ENCODE peak calls at places on chromosomes 12 and 14, in eight cellular contexts. T is effector memory CD8-positive, alpha-beta T cell; C is foreskin keratinocyte; L is germinal center; R is fibroblast of the conjunctiva; N is anterior cingulate cortex; W is hippocampal formation; M is LHCN-M2. O is an unnamed sample.

GRCh38 chr12:54526800-54527630 is 22.4 kb upstream of the PDE1B start:
- DNase-seq in T (peak; percentile 27), C (peak; percentile 9), L (no peak), R (peak; percentile 6), N (peak; percentile 45), W (peak; percentile 11), M (peak; percentile 18), O (peak; percentile 82)

GRCh38 chr12:126936181-126936851 is 1330.7 kb upstream of the TMEM132C start:
- DNase-seq in T (no peak), C (no peak), L (no peak), R (no peak), N (peak; percentile 65), W (peak; percentile 41), M (peak; percentile 65), O (no peak)

GRCh38 chr14:104933721-104934379 is 9.2 kb downstream of the PLD4 start:
- DNase-seq in T (no peak), C (no peak), L (no peak), R (no peak), N (no peak), W (no peak), M (no peak), O (no peak)

GRCh38 chr12:1595026-1595561 is 713 bp upstream of the FBXL14 start:
- DNase-seq in T (no peak), C (no peak), L (no peak), R (no peak), N (no peak), W (no peak), M (no peak), O (peak; percentile 39)

GRCh38 chr14:68405959-68406358 is 386.9 kb downstream of the ZFP36L1 start:
- DNase-seq in T (no peak), C (peak; percentile 84), L (no peak), R (no peak), N (no peak), W (no peak), M (no peak), O (no peak)

GRCh38 chr14:103137721-103138482 is 14.6 kb downstream of the TNFAIP2 start:
- DNase-seq in T (no peak), C (no peak), L (no peak), R (no peak), N (no peak), W (no peak), M (no peak), O (no peak)

GRCh38 chr12:95624544-95624943 is 73.3 kb upstream of the USP44 start:
- DNase-seq in T (no peak), C (no peak), L (no peak), R (no peak), N (no peak), W (no peak), M (no peak), O (peak; percentile 37)

GRCh38 chr14:76613616-76614015 is 147.7 kb upstream of the VASH1 start:
- DNase-seq in T (no peak), C (peak; percentile 61), L (no peak), R (no peak), N (no peak), W (no peak), M (no peak), O (no peak)

GRCh38 chr12:106709068-106709511 is 65.4 kb upstream of the RIC8B start:
- DNase-seq in T (no peak), C (no peak), L (no peak), R (no peak), N (no peak), W (no peak), M (no peak), O (no peak)

GRCh38 chr14:104441275-104442106 is 138.1 kb upstream of the C14orf180 start:
- DNase-seq in T (no peak), C (no peak), L (no peak), R (no peak), N (no peak), W (no peak), M (no peak), O (no peak)

GRCh38 chr12:67069451-67070306 is 199.5 kb upstream of the CAND1 start:
- DNase-seq in T (no peak), C (peak; percentile 54), L (peak; percentile 22), R (no peak), N (peak; percentile 27), W (peak; percentile 13), M (no peak), O (peak; percentile 87)

GRCh38 chr14:61403411-61403810 is 82.0 kb downstream of the PRKCH start:
- DNase-seq in T (peak; percentile 37), C (no peak), L (no peak), R (no peak), N (no peak), W (no peak), M (peak; percentile 7), O (no peak)

GRCh38 chr12:107801150-107801549 is 26.6 kb downstream of the ASCL4 start:
- DNase-seq in T (no peak), C (no peak), L (no peak), R (no peak), N (no peak), W (no peak), M (peak; percentile 2), O (no peak)

GRCh38 chr12:120394483-120395367 is 25.8 kb upstream of the MSI1 start:
- DNase-seq in T (no peak), C (peak; percentile 33), L (no peak), R (no peak), N (no peak), W (no peak), M (no peak), O (peak; percentile 92)

GRCh38 chr12:87376722-87377121 is 652.5 kb downstream of the C12orf50 start:
- DNase-seq in T (no peak), C (peak; percentile 61), L (no peak), R (no peak), N (no peak), W (no peak), M (no peak), O (no peak)

GRCh38 chr14:91284146-91284790 is 39.8 kb upstream of the GPR68 start:
- DNase-seq in T (no peak), C (peak; percentile 68), L (no peak), R (peak; percentile 38), N (no peak), W (no peak), M (peak; percentile 64), O (no peak)

GRCh38 chr12:124150176-124150575 is 144.7 kb upstream of the RFLNA start:
- DNase-seq in T (no peak), C (no peak), L (no peak), R (no peak), N (no peak), W (no peak), M (no peak), O (no peak)

GRCh38 chr12:104793280-104793679 is 164.8 kb downstream of the SLC41A2 start:
- DNase-seq in T (no peak), C (no peak), L (no peak), R (peak; percentile 5), N (no peak), W (no peak), M (peak; percentile 41), O (no peak)

GRCh38 chr14:87088588-87088987 is 904.4 kb downstream of the GALC start:
- DNase-seq in T (no peak), C (no peak), L (no peak), R (no peak), N (no peak), W (no peak), M (no peak), O (no peak)

GRCh38 chr14:84622357-84622756 is 907.6 kb upstream of the FLRT2 start:
- DNase-seq in T (no peak), C (no peak), L (no peak), R (no peak), N (no peak), W (no peak), M (no peak), O (no peak)

GRCh38 chr14:50860478-50861086 is 11.3 kb upstream of the ABHD12B start:
- DNase-seq in T (peak; percentile 93), C (peak; percentile 48), L (peak; percentile 88), R (peak; percentile 78), N (peak; percentile 77), W (peak; percentile 73), M (peak; percentile 82), O (peak; percentile 78)

GRCh38 chr14:63544641-63545234 is 1.6 kb upstream of the PPP2R5E start:
- DNase-seq in T (no peak), C (no peak), L (no peak), R (no peak), N (no peak), W (no peak), M (peak; percentile 42), O (no peak)

GRCh38 chr12:59733200-59733599 is 137.4 kb downstream of the SLC16A7 start:
- DNase-seq in T (no peak), C (no peak), L (no peak), R (no peak), N (no peak), W (no peak), M (no peak), O (no peak)

GRCh38 chr12:93883436-93884154 is 206.4 kb downstream of the CRADD start:
- DNase-seq in T (no peak), C (peak; percentile 68), L (no peak), R (no peak), N (no peak), W (no peak), M (peak; percentile 66), O (no peak)

GRCh38 chr12:83709899-83710298 is 1023.2 kb downstream of the TMTC2 start:
- DNase-seq in T (no peak), C (peak; percentile 56), L (no peak), R (no peak), N (no peak), W (no peak), M (no peak), O (no peak)

GRCh38 chr12:47981496-47982260 is 18.3 kb downstream of the TMEM106C start:
- DNase-seq in T (no peak), C (no peak), L (no peak), R (no peak), N (no peak), W (no peak), M (no peak), O (no peak)

GRCh38 chr12:45215419-45216296 is at the start of gene ANO6:
- DNase-seq in T (peak; percentile 54), C (peak; percentile 84), L (peak; percentile 79), R (peak; percentile 74), N (peak; percentile 86), W (peak; percentile 74), M (peak; percentile 88), O (peak; percentile 92)

GRCh38 chr12:51695241-51696010 is 104.4 kb downstream of the SCN8A start:
- DNase-seq in T (no peak), C (no peak), L (no peak), R (no peak), N (no peak), W (no peak), M (no peak), O (no peak)

GRCh38 chr12:50555471-50555885 is 50.7 kb downstream of the DIP2B start:
- DNase-seq in T (no peak), C (no peak), L (no peak), R (no peak), N (no peak), W (no peak), M (no peak), O (no peak)

GRCh38 chr14:98925362-98926040 is 346.5 kb downstream of the BCL11B start:
- DNase-seq in T (no peak), C (no peak), L (no peak), R (no peak), N (no peak), W (no peak), M (no peak), O (no peak)

GRCh38 chr12:9742665-9743064 is 9.8 kb upstream of the CLECL1 start:
- DNase-seq in T (no peak), C (no peak), L (no peak), R (no peak), N (no peak), W (no peak), M (no peak), O (no peak)

O was measured in neural progenitor cell.